ENCODE peak calls at places on chromosomes 12 and 14, in eight cellular contexts. One of them, this sample, is unnamed.

GRCh38 chr14:104278214-104278534 is 139.8 kb downstream of the KIF26A start:
- DNase-seq in psoas muscle: no peak
- DNase-seq in endothelial cell: no peak
- DNase-seq in HL-60: no peak
- DNase-seq in IMR-90: no peak
- DNase-seq in ascending aorta: no peak
- DNase-seq in BJ: no peak
- DNase-seq in CD8-positive, alpha-beta T cell: no peak
- DNase-seq in this sample: no peak

GRCh38 chr12:79689477-79690155 is 1.1 kb downstream of the PAWR start:
- DNase-seq in psoas muscle: peak; percentile 57
- DNase-seq in endothelial cell: peak; percentile 55
- DNase-seq in HL-60: no peak
- DNase-seq in IMR-90: peak; percentile 55
- DNase-seq in ascending aorta: peak; percentile 68
- DNase-seq in BJ: no peak
- DNase-seq in CD8-positive, alpha-beta T cell: no peak
- DNase-seq in this sample: peak; percentile 34

GRCh38 chr12:93363854-93364297 is 13.8 kb upstream of the NUDT4 start:
- DNase-seq in psoas muscle: no peak
- DNase-seq in endothelial cell: no peak
- DNase-seq in HL-60: no peak
- DNase-seq in IMR-90: no peak
- DNase-seq in ascending aorta: no peak
- DNase-seq in BJ: no peak
- DNase-seq in CD8-positive, alpha-beta T cell: no peak
- DNase-seq in this sample: no peak

GRCh38 chr12:15982471-15982870 is 71.3 kb downstream of the DERA start:
- DNase-seq in psoas muscle: no peak
- DNase-seq in endothelial cell: no peak
- DNase-seq in HL-60: no peak
- DNase-seq in IMR-90: peak; percentile 67
- DNase-seq in ascending aorta: no peak
- DNase-seq in BJ: no peak
- DNase-seq in CD8-positive, alpha-beta T cell: no peak
- DNase-seq in this sample: no peak

GRCh38 chr12:17802657-17803641 is 287.0 kb downstream of the RERGL start:
- DNase-seq in psoas muscle: no peak
- DNase-seq in endothelial cell: no peak
- DNase-seq in HL-60: no peak
- DNase-seq in IMR-90: no peak
- DNase-seq in ascending aorta: no peak
- DNase-seq in BJ: no peak
- DNase-seq in CD8-positive, alpha-beta T cell: no peak
- DNase-seq in this sample: no peak

GRCh38 chr12:5123921-5124320 is 80.2 kb downstream of the KCNA5 start:
- DNase-seq in psoas muscle: no peak
- DNase-seq in endothelial cell: no peak
- DNase-seq in HL-60: no peak
- DNase-seq in IMR-90: peak; percentile 72
- DNase-seq in ascending aorta: no peak
- DNase-seq in BJ: no peak
- DNase-seq in CD8-positive, alpha-beta T cell: no peak
- DNase-seq in this sample: no peak

GRCh38 chr14:77265561-77266335 is 5.3 kb downstream of the NGB start:
- DNase-seq in psoas muscle: no peak
- DNase-seq in endothelial cell: no peak
- DNase-seq in HL-60: no peak
- DNase-seq in IMR-90: no peak
- DNase-seq in ascending aorta: no peak
- DNase-seq in BJ: no peak
- DNase-seq in CD8-positive, alpha-beta T cell: no peak
- DNase-seq in this sample: no peak

GRCh38 chr12:54338682-54339296 is 13.9 kb downstream of the COPZ1 start:
- DNase-seq in psoas muscle: no peak
- DNase-seq in endothelial cell: no peak
- DNase-seq in HL-60: no peak
- DNase-seq in IMR-90: peak; percentile 56
- DNase-seq in ascending aorta: no peak
- DNase-seq in BJ: no peak
- DNase-seq in CD8-positive, alpha-beta T cell: no peak
- DNase-seq in this sample: no peak

GRCh38 chr12:45427042-45427441 is 211.1 kb downstream of the ANO6 start:
- DNase-seq in psoas muscle: no peak
- DNase-seq in endothelial cell: no peak
- DNase-seq in HL-60: no peak
- DNase-seq in IMR-90: no peak
- DNase-seq in ascending aorta: no peak
- DNase-seq in BJ: no peak
- DNase-seq in CD8-positive, alpha-beta T cell: no peak
- DNase-seq in this sample: no peak

GRCh38 chr14:104976198-104977007 is 1.8 kb downstream of the AHNAK2 start:
- DNase-seq in psoas muscle: peak; percentile 93
- DNase-seq in endothelial cell: peak; percentile 95
- DNase-seq in HL-60: peak; percentile 60
- DNase-seq in IMR-90: peak; percentile 72
- DNase-seq in ascending aorta: peak; percentile 90
- DNase-seq in BJ: no peak
- DNase-seq in CD8-positive, alpha-beta T cell: peak; percentile 84
- DNase-seq in this sample: peak; percentile 83

GRCh38 chr14:105168496-105168978 is at the start of gene JAG2:
- DNase-seq in psoas muscle: peak; percentile 86
- DNase-seq in endothelial cell: peak; percentile 61
- DNase-seq in HL-60: no peak
- DNase-seq in IMR-90: no peak
- DNase-seq in ascending aorta: no peak
- DNase-seq in BJ: no peak
- DNase-seq in CD8-positive, alpha-beta T cell: peak; percentile 17
- DNase-seq in this sample: no peak

GRCh38 chr14:65949711-65950516 is 536.3 kb upstream of the CCDC196 start:
- DNase-seq in psoas muscle: peak; percentile 60
- DNase-seq in endothelial cell: no peak
- DNase-seq in HL-60: no peak
- DNase-seq in IMR-90: peak; percentile 12
- DNase-seq in ascending aorta: no peak
- DNase-seq in BJ: no peak
- DNase-seq in CD8-positive, alpha-beta T cell: no peak
- DNase-seq in this sample: no peak

GRCh38 chr12:3261782-3262359 is 184.7 kb downstream of the TSPAN9 start:
- DNase-seq in psoas muscle: no peak
- DNase-seq in endothelial cell: no peak
- DNase-seq in HL-60: no peak
- DNase-seq in IMR-90: peak; percentile 28
- DNase-seq in ascending aorta: no peak
- DNase-seq in BJ: no peak
- DNase-seq in CD8-positive, alpha-beta T cell: no peak
- DNase-seq in this sample: no peak

GRCh38 chr12:120998435-120998834 is 17.9 kb downstream of the C12orf43 start:
- DNase-seq in psoas muscle: no peak
- DNase-seq in endothelial cell: no peak
- DNase-seq in HL-60: no peak
- DNase-seq in IMR-90: peak; percentile 22
- DNase-seq in ascending aorta: no peak
- DNase-seq in BJ: no peak
- DNase-seq in CD8-positive, alpha-beta T cell: no peak
- DNase-seq in this sample: no peak

GRCh38 chr12:124036117-124037109 is 63.4 kb downstream of the ZNF664 start:
- DNase-seq in psoas muscle: no peak
- DNase-seq in endothelial cell: peak; percentile 27
- DNase-seq in HL-60: no peak
- DNase-seq in IMR-90: peak; percentile 44
- DNase-seq in ascending aorta: no peak
- DNase-seq in BJ: no peak
- DNase-seq in CD8-positive, alpha-beta T cell: peak; percentile 20
- DNase-seq in this sample: no peak

GRCh38 chr14:44369401-44370123 is 137.5 kb downstream of the FSCB start:
- DNase-seq in psoas muscle: no peak
- DNase-seq in endothelial cell: no peak
- DNase-seq in HL-60: no peak
- DNase-seq in IMR-90: no peak
- DNase-seq in ascending aorta: no peak
- DNase-seq in BJ: no peak
- DNase-seq in CD8-positive, alpha-beta T cell: no peak
- DNase-seq in this sample: no peak

GRCh38 chr14:60160422-60160821 is 4.8 kb downstream of the DHRS7 start:
- DNase-seq in psoas muscle: no peak
- DNase-seq in endothelial cell: no peak
- DNase-seq in HL-60: no peak
- DNase-seq in IMR-90: no peak
- DNase-seq in ascending aorta: peak; percentile 74
- DNase-seq in BJ: no peak
- DNase-seq in CD8-positive, alpha-beta T cell: no peak
- DNase-seq in this sample: no peak

GRCh38 chr12:52307836-52308806 is 13.1 kb downstream of the KRT83 start:
- DNase-seq in psoas muscle: peak; percentile 89
- DNase-seq in endothelial cell: peak; percentile 71
- DNase-seq in HL-60: no peak
- DNase-seq in IMR-90: peak; percentile 11
- DNase-seq in ascending aorta: peak; percentile 80
- DNase-seq in BJ: no peak
- DNase-seq in CD8-positive, alpha-beta T cell: peak; percentile 3
- DNase-seq in this sample: peak; percentile 39

GRCh38 chr12:52300796-52301691 is 9.7 kb upstream of the KRT81 start:
- DNase-seq in psoas muscle: no peak
- DNase-seq in endothelial cell: no peak
- DNase-seq in HL-60: no peak
- DNase-seq in IMR-90: peak; percentile 8
- DNase-seq in ascending aorta: no peak
- DNase-seq in BJ: no peak
- DNase-seq in CD8-positive, alpha-beta T cell: no peak
- DNase-seq in this sample: no peak

GRCh38 chr12:52310622-52311281 is 10.4 kb downstream of the KRT83 start:
- DNase-seq in psoas muscle: no peak
- DNase-seq in endothelial cell: no peak
- DNase-seq in HL-60: no peak
- DNase-seq in IMR-90: peak; percentile 34
- DNase-seq in ascending aorta: no peak
- DNase-seq in BJ: peak; percentile 27
- DNase-seq in CD8-positive, alpha-beta T cell: no peak
- DNase-seq in this sample: no peak

GRCh38 chr12:52308807-52309425 is 12.3 kb downstream of the KRT83 start:
- DNase-seq in psoas muscle: no peak
- DNase-seq in endothelial cell: no peak
- DNase-seq in HL-60: no peak
- DNase-seq in IMR-90: no peak
- DNase-seq in ascending aorta: no peak
- DNase-seq in BJ: no peak
- DNase-seq in CD8-positive, alpha-beta T cell: no peak
- DNase-seq in this sample: no peak

GRCh38 chr12:52305921-52306705 is 14.8 kb upstream of the KRT81 start:
- DNase-seq in psoas muscle: no peak
- DNase-seq in endothelial cell: peak; percentile 18
- DNase-seq in HL-60: no peak
- DNase-seq in IMR-90: no peak
- DNase-seq in ascending aorta: no peak
- DNase-seq in BJ: no peak
- DNase-seq in CD8-positive, alpha-beta T cell: no peak
- DNase-seq in this sample: no peak
- TF ChIP-seq CTCF in psoas muscle: no peak
- TF ChIP-seq CTCF in endothelial cell: peak; percentile 16
- TF ChIP-seq CTCF in HL-60: no peak
- TF ChIP-seq CTCF in IMR-90: no peak
- TF ChIP-seq CTCF in ascending aorta: no peak
- TF ChIP-seq CTCF in BJ: peak; percentile 38
- TF ChIP-seq CTCF in CD8-positive, alpha-beta T cell: no peak
- TF ChIP-seq CTCF in this sample: peak; percentile 50

GRCh38 chr14:90114554-90114953 is 52.8 kb downstream of the KCNK13 start:
- DNase-seq in psoas muscle: no peak
- DNase-seq in endothelial cell: peak; percentile 3
- DNase-seq in HL-60: no peak
- DNase-seq in IMR-90: no peak
- DNase-seq in ascending aorta: no peak
- DNase-seq in BJ: no peak
- DNase-seq in CD8-positive, alpha-beta T cell: no peak
- DNase-seq in this sample: no peak
- TF ChIP-seq CTCF in psoas muscle: no peak
- TF ChIP-seq CTCF in endothelial cell: peak; percentile 37
- TF ChIP-seq CTCF in HL-60: no peak
- TF ChIP-seq CTCF in IMR-90: no peak
- TF ChIP-seq CTCF in ascending aorta: no peak
- TF ChIP-seq CTCF in BJ: no peak
- TF ChIP-seq CTCF in CD8-positive, alpha-beta T cell: no peak
- TF ChIP-seq CTCF in this sample: peak; percentile 52

DNA sequence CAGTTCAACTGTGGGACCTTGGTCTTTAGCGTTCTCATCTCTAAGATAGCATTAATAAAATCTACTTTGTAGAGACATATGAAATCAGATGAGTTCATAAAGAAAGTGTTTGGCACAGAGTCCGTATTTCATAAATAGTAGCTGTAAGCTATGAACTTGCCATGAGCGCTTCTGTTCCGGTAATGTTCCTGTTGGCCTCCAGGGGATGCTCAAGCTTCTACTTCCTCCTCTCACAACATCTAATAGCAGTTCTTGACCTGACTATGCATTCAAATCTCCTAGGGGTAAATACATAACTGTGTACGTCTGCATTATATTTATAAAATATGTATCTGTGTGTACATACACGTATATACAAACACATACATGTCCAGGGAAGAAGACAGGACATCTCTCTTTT is 288.2 kb upstream of the TMPO start:
- DNase-seq in psoas muscle: no peak
- DNase-seq in endothelial cell: no peak
- DNase-seq in HL-60: peak; percentile 15
- DNase-seq in IMR-90: peak; percentile 21
- DNase-seq in ascending aorta: no peak
- DNase-seq in BJ: no peak
- DNase-seq in CD8-positive, alpha-beta T cell: no peak
- DNase-seq in this sample: no peak
- TF ChIP-seq CTCF in psoas muscle: no peak
- TF ChIP-seq CTCF in endothelial cell: peak; percentile 50
- TF ChIP-seq CTCF in HL-60: peak; percentile 66
- TF ChIP-seq CTCF in IMR-90: peak; percentile 50
- TF ChIP-seq CTCF in ascending aorta: no peak
- TF ChIP-seq CTCF in BJ: peak; percentile 48
- TF ChIP-seq CTCF in CD8-positive, alpha-beta T cell: no peak
- TF ChIP-seq CTCF in this sample: peak; percentile 35

DNA sequence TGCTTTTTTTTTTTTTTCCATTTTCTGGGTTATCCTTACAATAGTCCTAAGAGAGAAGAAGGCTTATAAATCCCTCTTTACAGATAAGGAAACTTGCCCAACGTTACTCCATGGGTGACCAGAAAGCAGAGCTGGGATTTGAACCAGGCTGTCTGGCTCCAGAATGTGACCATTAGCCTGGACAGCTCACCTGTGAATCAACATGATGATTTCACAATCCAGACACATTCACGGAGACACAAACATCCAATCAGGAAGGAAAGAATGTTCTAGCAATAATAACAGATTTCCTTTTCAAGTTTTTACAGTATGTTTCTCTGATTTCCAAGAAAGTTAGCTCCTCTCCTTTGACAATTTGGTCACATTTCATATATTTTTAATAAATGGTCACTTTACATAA is 118.3 kb downstream of the GALC start:
- DNase-seq in psoas muscle: no peak
- DNase-seq in endothelial cell: no peak
- DNase-seq in HL-60: no peak
- DNase-seq in IMR-90: no peak
- DNase-seq in ascending aorta: no peak
- DNase-seq in BJ: no peak
- DNase-seq in CD8-positive, alpha-beta T cell: no peak
- DNase-seq in this sample: no peak
- TF ChIP-seq CTCF in psoas muscle: no peak
- TF ChIP-seq CTCF in endothelial cell: no peak
- TF ChIP-seq CTCF in HL-60: no peak
- TF ChIP-seq CTCF in IMR-90: no peak
- TF ChIP-seq CTCF in ascending aorta: no peak
- TF ChIP-seq CTCF in BJ: no peak
- TF ChIP-seq CTCF in CD8-positive, alpha-beta T cell: no peak
- TF ChIP-seq CTCF in this sample: no peak